ENCODE peak calls at places on chromosomes 11 and 22, in four cellular contexts. X is RCC 7860, P is brain pericyte, N is lower lobe of right lung. D is an unnamed sample.

GRCh38 chr11:125404811-125405481 is 91.1 kb downstream of the FEZ1 start:
- DNase-seq in N (peak), X (no peak), P (no peak), D (peak)

GRCh38 chr11:119479685-119480275 is 56.8 kb upstream of the THY1 start:
- DNase-seq in N (no peak), P (no peak), X (no peak), D (peak)

GRCh38 chr11:1838426-1839131 is at the start of gene TNNI2:
- DNase-seq in P (no peak), N (peak), X (no peak), D (no peak)

GRCh38 chr11:86418929-86419328 is 44.2 kb downstream of the CCDC81 start:
- DNase-seq in N (no peak), P (no peak), X (no peak), D (no peak)

GRCh38 chr11:94948070-94948617 is 25.2 kb downstream of the CWC15 start:
- DNase-seq in X (peak), P (no peak), N (no peak), D (no peak)

GRCh38 chr22:20552913-20553401 is 45.5 kb downstream of the MED15 start:
- DNase-seq in X (peak), P (no peak), N (no peak), D (no peak)

GRCh38 chr11:128201801-128202200 is 385.6 kb downstream of the ETS1 start:
- DNase-seq in P (no peak), X (no peak), N (no peak), D (no peak)

GRCh38 chr11:68213135-68213515 is at the start of gene KMT5B:
- DNase-seq in X (no peak), N (no peak), P (no peak), D (no peak)

GRCh38 chr11:64875369-64876225 is 2.8 kb downstream of the EHD1 start:
- DNase-seq in N (no peak), P (no peak), X (no peak), D (no peak)

GRCh38 chr11:8105133-8105532 is 24.1 kb downstream of the TUB start:
- DNase-seq in P (no peak), X (no peak), N (no peak), D (no peak)

GRCh38 chr11:62069374-62069773 is 54.4 kb upstream of the INCENP start:
- DNase-seq in P (no peak), X (no peak), N (no peak), D (no peak)

GRCh38 chr11:76629133-76629852 is 41.3 kb downstream of the LRRC32 start:
- DNase-seq in P (no peak), X (no peak), N (peak), D (no peak)

GRCh38 chr11:70876685-70877084 is 375.7 kb downstream of the SHANK2 start:
- DNase-seq in P (no peak), N (no peak), X (no peak), D (no peak)

GRCh38 chr11:46330154-46330886 is 16.9 kb upstream of the DGKZ start:
- DNase-seq in P (no peak), N (no peak), X (no peak), D (no peak)

GRCh38 chr11:82889133-82890001 is 10.9 kb downstream of the PRCP start:
- DNase-seq in N (peak), P (no peak), X (no peak), D (no peak)

GRCh38 chr22:30097861-30098260 is 17.6 kb downstream of the HORMAD2 start:
- DNase-seq in N (no peak), X (no peak), P (no peak), D (no peak)

GRCh38 chr22:49825944-49826602 is 1.6 kb downstream of the BRD1 start:
- DNase-seq in X (peak), N (peak), P (no peak), D (no peak)

GRCh38 chr11:95977534-95978174 is 53.7 kb upstream of the MTMR2 start:
- DNase-seq in N (no peak), X (peak), P (no peak), D (peak)

GRCh38 chr11:16917941-16918340 is 96.3 kb downstream of the PLEKHA7 start:
- DNase-seq in P (no peak), N (no peak), X (no peak), D (no peak)

GRCh38 chr11:34427171-34427805 is 11.4 kb upstream of the CAT start:
- DNase-seq in X (peak), N (no peak), P (peak), D (peak)

GRCh38 chr22:29820941-29821789 is 16.9 kb downstream of the ASCC2 start:
- DNase-seq in X (peak), P (no peak), N (peak), D (peak)

GRCh38 chr11:114705280-114706024 is 27.1 kb downstream of the NXPE2 start:
- DNase-seq in N (no peak), P (no peak), X (no peak), D (no peak)

GRCh38 chr11:86916330-86916729 is 38.9 kb downstream of the FZD4 start:
- DNase-seq in P (no peak), N (no peak), X (peak), D (peak)

GRCh38 chr11:3205261-3206127 is 13.1 kb downstream of the MRGPRG start:
- DNase-seq in X (no peak), P (no peak), N (peak), D (no peak)

GRCh38 chr11:120400564-120401364 is 64.6 kb downstream of the ARHGEF12 start:
- DNase-seq in N (no peak), P (peak), X (peak), D (peak)

GRCh38 chr11:103659138-103659734 is 377.2 kb upstream of the DDI1 start:
- DNase-seq in N (no peak), P (no peak), X (peak), D (no peak)

GRCh38 chr22:39396797-39397195 is 2.8 kb upstream of the TAB1 start:
- DNase-seq in X (no peak), N (no peak), P (no peak), D (no peak)

GRCh38 chr22:50548046-50548912 is 2.6 kb downstream of the KLHDC7B start:
- DNase-seq in N (peak), P (no peak), X (no peak), D (no peak)

GRCh38 chr22:46008291-46008690 is 31.3 kb upstream of the WNT7B start:
- DNase-seq in X (peak), N (no peak), P (no peak), D (no peak)

GRCh38 chr22:45997077-45997774 is 20.3 kb upstream of the WNT7B start:
- DNase-seq in X (peak), P (peak), N (peak), D (peak)

D was measured in H54.